ENCODE peak calls at places on chromosomes 11 and 22, in seven cellular contexts. One of them, this sample, is unnamed.

GRCh38 chr11:110979696-110980095 is 265.8 kb upstream of the POU2AF2 start:
- DNase-seq in HL-60: no peak
- DNase-seq in tibial nerve: no peak
- DNase-seq in IMR-90: peak; percentile 45
- DNase-seq in thoracic aorta: no peak
- DNase-seq in adrenal gland: peak; percentile 49
- DNase-seq in cardiac muscle cell: no peak
- DNase-seq in this sample: no peak

GRCh38 chr11:95230054-95231034 is 658 bp downstream of the SESN3 start:
- DNase-seq in HL-60: no peak
- DNase-seq in tibial nerve: no peak
- DNase-seq in IMR-90: no peak
- DNase-seq in thoracic aorta: no peak
- DNase-seq in adrenal gland: peak; percentile 38
- DNase-seq in cardiac muscle cell: peak; percentile 53
- DNase-seq in this sample: peak; percentile 35

GRCh38 chr11:92859290-92859689 is 110.2 kb upstream of the MTNR1B start:
- DNase-seq in HL-60: no peak
- DNase-seq in tibial nerve: no peak
- DNase-seq in IMR-90: no peak
- DNase-seq in thoracic aorta: no peak
- DNase-seq in adrenal gland: no peak
- DNase-seq in cardiac muscle cell: no peak
- DNase-seq in this sample: no peak

GRCh38 chr11:116928102-116928777 is 90.8 kb upstream of the APOA1 start:
- DNase-seq in HL-60: peak; percentile 24
- DNase-seq in tibial nerve: no peak
- DNase-seq in IMR-90: no peak
- DNase-seq in thoracic aorta: no peak
- DNase-seq in adrenal gland: no peak
- DNase-seq in cardiac muscle cell: no peak
- DNase-seq in this sample: no peak

GRCh38 chr22:36757608-36758220 is 18.2 kb downstream of the IFT27 start:
- DNase-seq in HL-60: peak; percentile 57
- DNase-seq in tibial nerve: peak; percentile 71
- DNase-seq in IMR-90: peak; percentile 70
- DNase-seq in thoracic aorta: no peak
- DNase-seq in adrenal gland: peak; percentile 75
- DNase-seq in cardiac muscle cell: peak; percentile 79
- DNase-seq in this sample: peak; percentile 85

GRCh38 chr22:47288640-47289039 is 526.2 kb downstream of the TBC1D22A start:
- DNase-seq in HL-60: no peak
- DNase-seq in tibial nerve: no peak
- DNase-seq in IMR-90: no peak
- DNase-seq in thoracic aorta: no peak
- DNase-seq in adrenal gland: no peak
- DNase-seq in cardiac muscle cell: no peak
- DNase-seq in this sample: no peak

GRCh38 chr11:8227156-8228152 is 36.2 kb downstream of the LMO1 start:
- DNase-seq in HL-60: no peak
- DNase-seq in tibial nerve: no peak
- DNase-seq in IMR-90: no peak
- DNase-seq in thoracic aorta: no peak
- DNase-seq in adrenal gland: no peak
- DNase-seq in cardiac muscle cell: no peak
- DNase-seq in this sample: no peak

GRCh38 chr11:75644370-75644769 is 24.5 kb downstream of the MAP6 start:
- DNase-seq in HL-60: no peak
- DNase-seq in tibial nerve: no peak
- DNase-seq in IMR-90: no peak
- DNase-seq in thoracic aorta: no peak
- DNase-seq in adrenal gland: no peak
- DNase-seq in cardiac muscle cell: no peak
- DNase-seq in this sample: no peak

GRCh38 chr22:48492371-48493320 is 1335.0 kb downstream of the BRD1 start:
- DNase-seq in HL-60: peak; percentile 10
- DNase-seq in tibial nerve: peak; percentile 46
- DNase-seq in IMR-90: peak; percentile 57
- DNase-seq in thoracic aorta: no peak
- DNase-seq in adrenal gland: peak; percentile 63
- DNase-seq in cardiac muscle cell: peak; percentile 62
- DNase-seq in this sample: peak; percentile 80

GRCh38 chr11:96234866-96235441 is 108.0 kb downstream of the MAML2 start:
- DNase-seq in HL-60: no peak
- DNase-seq in tibial nerve: no peak
- DNase-seq in IMR-90: no peak
- DNase-seq in thoracic aorta: no peak
- DNase-seq in adrenal gland: no peak
- DNase-seq in cardiac muscle cell: no peak
- DNase-seq in this sample: no peak

GRCh38 chr11:28461338-28461737 is 353.1 kb downstream of the METTL15 start:
- DNase-seq in HL-60: no peak
- DNase-seq in tibial nerve: no peak
- DNase-seq in IMR-90: peak; percentile 71
- DNase-seq in thoracic aorta: no peak
- DNase-seq in adrenal gland: no peak
- DNase-seq in cardiac muscle cell: no peak
- DNase-seq in this sample: no peak

GRCh38 chr11:64900263-64900678 is 16.7 kb downstream of the ATG2A start:
- DNase-seq in HL-60: no peak
- DNase-seq in tibial nerve: no peak
- DNase-seq in IMR-90: peak; percentile 13
- DNase-seq in thoracic aorta: no peak
- DNase-seq in adrenal gland: peak; percentile 54
- DNase-seq in cardiac muscle cell: no peak
- DNase-seq in this sample: no peak

GRCh38 chr22:43152355-43153071 is 1.2 kb downstream of the TSPO start:
- DNase-seq in HL-60: no peak
- DNase-seq in tibial nerve: peak; percentile 53
- DNase-seq in IMR-90: peak; percentile 22
- DNase-seq in thoracic aorta: peak; percentile 50
- DNase-seq in adrenal gland: peak; percentile 75
- DNase-seq in cardiac muscle cell: no peak
- DNase-seq in this sample: no peak

GRCh38 chr11:65766535-65766934 is 14.2 kb downstream of the AP5B1 start:
- DNase-seq in HL-60: peak; percentile 84
- DNase-seq in tibial nerve: no peak
- DNase-seq in IMR-90: peak; percentile 6
- DNase-seq in thoracic aorta: no peak
- DNase-seq in adrenal gland: no peak
- DNase-seq in cardiac muscle cell: no peak
- DNase-seq in this sample: no peak

GRCh38 chr11:33553486-33553885 is 147.1 kb downstream of the C11orf91 start:
- DNase-seq in HL-60: no peak
- DNase-seq in tibial nerve: no peak
- DNase-seq in IMR-90: peak; percentile 43
- DNase-seq in thoracic aorta: no peak
- DNase-seq in adrenal gland: no peak
- DNase-seq in cardiac muscle cell: no peak
- DNase-seq in this sample: no peak

GRCh38 chr11:128802358-128802981 is 64.6 kb downstream of the KCNJ1 start:
- DNase-seq in HL-60: no peak
- DNase-seq in tibial nerve: no peak
- DNase-seq in IMR-90: no peak
- DNase-seq in thoracic aorta: no peak
- DNase-seq in adrenal gland: no peak
- DNase-seq in cardiac muscle cell: peak; percentile 47
- DNase-seq in this sample: peak; percentile 35

GRCh38 chr11:60942207-60942606 is 9.8 kb downstream of the SLC15A3 start:
- DNase-seq in HL-60: no peak
- DNase-seq in tibial nerve: no peak
- DNase-seq in IMR-90: no peak
- DNase-seq in thoracic aorta: no peak
- DNase-seq in adrenal gland: no peak
- DNase-seq in cardiac muscle cell: no peak
- DNase-seq in this sample: no peak

DNA sequence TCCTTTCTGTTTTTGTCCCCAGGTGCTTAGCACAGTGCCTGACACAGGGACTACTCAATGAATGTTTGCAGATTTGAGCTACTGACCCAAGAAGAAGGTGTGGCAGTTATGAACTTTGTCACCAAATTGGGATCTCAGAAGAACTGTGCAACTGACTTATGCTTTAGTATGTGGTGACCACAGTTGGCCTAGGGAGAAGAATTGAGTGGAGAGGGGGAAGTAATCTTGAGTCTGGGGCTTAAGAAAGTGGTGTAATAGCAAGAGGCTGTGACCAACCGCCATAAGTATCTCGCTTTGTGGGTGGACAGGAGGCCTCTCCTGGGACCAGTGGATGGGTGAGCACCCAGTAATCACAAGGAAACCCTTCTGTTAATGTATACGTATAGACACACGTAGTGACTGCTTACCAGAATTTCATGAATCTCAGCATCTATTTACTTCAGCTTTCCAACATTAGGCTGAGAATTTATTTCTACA is 12.7 kb upstream of the IL10RA start:
- DNase-seq in HL-60: peak; percentile 89
- DNase-seq in tibial nerve: no peak
- DNase-seq in IMR-90: no peak
- DNase-seq in thoracic aorta: no peak
- DNase-seq in adrenal gland: no peak
- DNase-seq in cardiac muscle cell: no peak
- DNase-seq in this sample: no peak
- H3K27ac ChIP-seq in HL-60: peak overlapping the region; percentile 55
- H3K27ac ChIP-seq in tibial nerve: no peak overlapping the region
- H3K27ac ChIP-seq in IMR-90: no peak overlapping the region
- H3K27ac ChIP-seq in thoracic aorta: no peak overlapping the region
- H3K27ac ChIP-seq in adrenal gland: no peak overlapping the region
- H3K27ac ChIP-seq in cardiac muscle cell: no peak overlapping the region
- H3K27ac ChIP-seq in this sample: no peak overlapping the region

GRCh38 chr11:122161191-122161590 is 45.2 kb upstream of the BLID start:
- DNase-seq in HL-60: no peak
- DNase-seq in tibial nerve: no peak
- DNase-seq in IMR-90: no peak
- DNase-seq in thoracic aorta: no peak
- DNase-seq in adrenal gland: no peak
- DNase-seq in cardiac muscle cell: no peak
- DNase-seq in this sample: no peak

GRCh38 chr11:122162095-122162494 is 46.1 kb upstream of the BLID start:
- DNase-seq in HL-60: no peak
- DNase-seq in tibial nerve: no peak
- DNase-seq in IMR-90: no peak
- DNase-seq in thoracic aorta: no peak
- DNase-seq in adrenal gland: no peak
- DNase-seq in cardiac muscle cell: no peak
- DNase-seq in this sample: no peak

GRCh38 chr11:122157540-122158173 is 41.6 kb upstream of the BLID start:
- DNase-seq in HL-60: no peak
- DNase-seq in tibial nerve: no peak
- DNase-seq in IMR-90: no peak
- DNase-seq in thoracic aorta: no peak
- DNase-seq in adrenal gland: no peak
- DNase-seq in cardiac muscle cell: no peak
- DNase-seq in this sample: no peak

GRCh38 chr11:122159861-122160260 is 43.8 kb upstream of the BLID start:
- DNase-seq in HL-60: no peak
- DNase-seq in tibial nerve: no peak
- DNase-seq in IMR-90: no peak
- DNase-seq in thoracic aorta: no peak
- DNase-seq in adrenal gland: no peak
- DNase-seq in cardiac muscle cell: no peak
- DNase-seq in this sample: no peak

DNA sequence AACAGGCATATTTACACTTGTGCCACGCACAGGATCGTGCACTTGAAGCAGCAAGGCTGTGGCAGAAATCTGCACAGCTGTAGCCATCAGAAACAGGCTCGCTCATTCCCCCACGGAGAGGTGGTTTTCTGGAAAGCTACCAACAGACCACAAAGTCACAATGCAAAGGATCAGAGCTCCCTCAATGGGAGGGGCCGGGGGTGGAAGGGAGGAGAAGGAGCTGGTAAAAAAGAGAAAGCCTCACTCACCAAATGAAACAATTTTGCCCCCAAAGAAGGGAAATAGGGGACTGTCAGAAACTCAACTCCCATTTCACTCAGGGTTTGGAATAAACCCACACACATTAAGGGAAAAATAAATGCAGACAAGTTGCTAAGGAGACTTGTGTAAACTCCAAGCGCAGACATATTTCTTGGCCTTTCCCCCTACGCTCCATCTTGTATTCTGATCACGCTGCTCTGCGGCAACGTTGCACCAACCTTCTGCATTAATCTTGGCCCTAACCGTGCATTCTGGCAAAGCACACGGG is 43.2 kb upstream of the BLID start:
- DNase-seq in HL-60: no peak
- DNase-seq in tibial nerve: no peak
- DNase-seq in IMR-90: peak; percentile 65
- DNase-seq in thoracic aorta: no peak
- DNase-seq in adrenal gland: no peak
- DNase-seq in cardiac muscle cell: peak; percentile 1
- DNase-seq in this sample: no peak
- H3K4me3 ChIP-seq in HL-60: no peak overlapping the region
- H3K4me3 ChIP-seq in tibial nerve: peak overlapping the region; percentile 16
- H3K4me3 ChIP-seq in IMR-90: peak overlapping the region; percentile 2
- H3K4me3 ChIP-seq in thoracic aorta: peak overlapping the region; percentile 73
- H3K4me3 ChIP-seq in adrenal gland: no peak overlapping the region
- H3K4me3 ChIP-seq in cardiac muscle cell: no peak overlapping the region
- H3K4me3 ChIP-seq in this sample: no peak overlapping the region

DNA sequence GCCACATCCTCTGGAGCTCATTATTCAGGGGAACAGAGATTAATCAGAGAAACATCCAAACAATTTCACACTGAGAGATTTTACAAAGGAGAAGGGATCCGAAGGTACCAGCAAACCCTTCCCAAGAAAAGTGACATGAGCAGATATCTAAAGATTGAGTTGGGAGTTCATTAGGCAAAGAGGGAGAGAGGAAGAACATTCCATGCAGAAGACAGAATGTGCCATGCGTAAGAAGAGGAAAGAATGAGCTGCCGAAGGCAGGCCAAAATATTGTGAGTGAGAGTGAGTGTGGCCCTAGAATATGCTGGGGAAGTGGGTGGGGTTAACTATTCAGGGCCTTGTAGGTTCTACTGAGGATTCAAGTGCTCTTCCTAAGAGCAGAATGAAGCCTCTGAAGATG is 50.0 kb upstream of the LYVE1 start:
- DNase-seq in HL-60: no peak
- DNase-seq in tibial nerve: no peak
- DNase-seq in IMR-90: no peak
- DNase-seq in thoracic aorta: no peak
- DNase-seq in adrenal gland: no peak
- DNase-seq in cardiac muscle cell: no peak
- DNase-seq in this sample: no peak
- TF ChIP-seq CTCF in HL-60: no peak
- TF ChIP-seq CTCF in tibial nerve: no peak
- TF ChIP-seq CTCF in IMR-90: no peak
- TF ChIP-seq CTCF in thoracic aorta: no peak
- TF ChIP-seq CTCF in adrenal gland: no peak
- TF ChIP-seq CTCF in cardiac muscle cell: no peak
- TF ChIP-seq CTCF in this sample: no peak

GRCh38 chr11:41250408-41250807 is 209.0 kb downstream of the LRRC4C start:
- DNase-seq in HL-60: no peak
- DNase-seq in tibial nerve: no peak
- DNase-seq in IMR-90: no peak
- DNase-seq in thoracic aorta: no peak
- DNase-seq in adrenal gland: no peak
- DNase-seq in cardiac muscle cell: no peak
- DNase-seq in this sample: no peak

DNA sequence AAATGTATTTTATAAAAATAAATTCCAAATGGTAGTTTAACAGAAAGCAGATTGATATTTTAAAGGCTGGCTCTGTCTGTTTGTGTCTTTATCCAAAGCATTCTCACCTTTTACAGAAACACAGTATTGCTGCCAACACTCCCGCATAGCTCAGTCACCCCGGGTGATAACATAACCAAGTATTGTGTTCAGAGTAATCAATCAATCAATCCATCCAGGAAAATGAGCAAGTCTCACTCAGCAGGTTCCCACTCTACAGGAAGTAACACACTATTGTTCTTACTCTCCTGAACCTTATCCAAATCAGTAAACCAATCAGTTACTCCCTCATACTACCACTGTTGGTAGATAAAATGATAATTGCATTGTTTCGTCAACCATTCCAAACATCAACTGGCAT is 203.4 kb downstream of the LRRC4C start:
- DNase-seq in HL-60: no peak
- DNase-seq in tibial nerve: no peak
- DNase-seq in IMR-90: no peak
- DNase-seq in thoracic aorta: no peak
- DNase-seq in adrenal gland: no peak
- DNase-seq in cardiac muscle cell: no peak
- DNase-seq in this sample: no peak
- H3K27ac ChIP-seq in HL-60: no peak overlapping the region
- H3K27ac ChIP-seq in tibial nerve: no peak overlapping the region
- H3K27ac ChIP-seq in IMR-90: no peak overlapping the region
- H3K27ac ChIP-seq in thoracic aorta: no peak overlapping the region
- H3K27ac ChIP-seq in adrenal gland: no peak overlapping the region
- H3K27ac ChIP-seq in cardiac muscle cell: no peak overlapping the region
- H3K27ac ChIP-seq in this sample: no peak overlapping the region

This sample was measured in WERI-Rb-1.